ENCODE peak calls at places on chromosomes 4 and X, in four cellular contexts. D, O, G and V are unnamed samples.

GRCh38 chr4:98921292-98921691 is 7.6 kb downstream of the EIF4E start:
- DNase-seq in G (no peak), O (no peak), D (no peak), V (no peak)

GRCh38 chr4:80005863-80006262 is 67.2 kb downstream of the ANTXR2 start:
- DNase-seq in G (no peak), O (no peak), D (no peak), V (no peak)

GRCh38 chr4:23584024-23584423 is 305.8 kb downstream of the PPARGC1A start:
- DNase-seq in O (no peak), G (no peak), D (no peak), V (no peak)

GRCh38 chr4:54276633-54277426 is 47.7 kb downstream of the PDGFRA start:
- DNase-seq in G (peak; percentile 28), D (no peak), O (no peak), V (no peak)

GRCh38 chrX:4151798-4152197 is 438.3 kb upstream of the PRKX start:
- DNase-seq in D (no peak), G (no peak), O (no peak), V (no peak)

GRCh38 chr4:100823066-100823992 is 305.5 kb upstream of the EMCN start:
- DNase-seq in D (no peak), G (no peak), O (no peak), V (no peak)

GRCh38 chr4:105472871-105473339 is 957 bp downstream of the PPA2 start:
- DNase-seq in O (no peak), D (no peak), G (no peak), V (no peak)

GRCh38 chrX:2928127-2928582 is 984 bp downstream of the ARSD start:
- DNase-seq in D (peak; percentile 18), O (peak; percentile 15), G (peak; percentile 66), V (peak; percentile 54)

GRCh38 chrX:151713859-151714258 is 2.0 kb upstream of the FATE1 start:
- DNase-seq in G (no peak), O (peak; percentile 15), D (no peak), V (peak; percentile 62)

GRCh38 chr4:125702406-125702805 is 387.7 kb downstream of the FAT4 start:
- DNase-seq in O (no peak), G (no peak), D (no peak), V (no peak)

GRCh38 chr4:149409186-149410056 is 406.2 kb downstream of the IQCM start:
- DNase-seq in O (no peak), G (peak; percentile 80), D (peak; percentile 26), V (no peak)

GRCh38 chrX:455199-455598 is 68.5 kb upstream of the PPP2R3B start:
- DNase-seq in D (no peak), O (no peak), G (no peak), V (no peak)

GRCh38 chr4:8737075-8737474 is 134.6 kb downstream of the HMX1 start:
- DNase-seq in O (no peak), G (no peak), D (no peak), V (no peak)

GRCh38 chrX:18227458-18227857 is 6.8 kb upstream of the BEND2 start:
- DNase-seq in O (no peak), G (no peak), D (no peak), V (no peak)

GRCh38 chr4:111037591-111037990 is 414.7 kb upstream of the PITX2 start:
- DNase-seq in O (no peak), D (no peak), G (no peak), V (no peak)

GRCh38 chr4:126986828-126987227 is 645.9 kb upstream of the INTU start:
- DNase-seq in D (peak; percentile 2), O (no peak), G (no peak), V (no peak)

GRCh38 chr4:8643441-8643840 is 50.9 kb downstream of the CPZ start:
- DNase-seq in D (no peak), G (no peak), O (no peak), V (no peak)

GRCh38 chr4:33226133-33226532 is 2506.0 kb downstream of the PCDH7 start:
- DNase-seq in O (no peak), G (no peak), D (no peak), V (no peak)

GRCh38 chr4:149825336-149825735 is 9.7 kb upstream of the IQCM start:
- DNase-seq in G (no peak), D (no peak), O (no peak), V (no peak)

GRCh38 chrX:45778621-45779020 is 577.9 kb upstream of the DIPK2B start:
- DNase-seq in O (no peak), D (no peak), G (no peak), V (no peak)

GRCh38 chrX:3728454-3728853 is 15.0 kb upstream of the PRKX start:
- DNase-seq in D (no peak), G (no peak), O (no peak), V (peak; percentile 23)

GRCh38 chr4:8162625-8163024 is 4.0 kb upstream of the ABLIM2 start:
- DNase-seq in D (no peak), G (no peak), O (no peak), V (no peak)

GRCh38 chrX:45747905-45748304 is 547.2 kb upstream of the DIPK2B start:
- DNase-seq in D (no peak), O (no peak), G (no peak), V (no peak)

GRCh38 chr4:41538017-41538733 is at the start of gene LIMCH1:
- DNase-seq in D (no peak), O (no peak), G (peak; percentile 89), V (peak; percentile 30)

GRCh38 chr4:85734446-85734845 is 259.5 kb downstream of the ARHGAP24 start:
- DNase-seq in D (no peak), G (no peak), O (peak; percentile 14), V (peak; percentile 23)

DNA sequence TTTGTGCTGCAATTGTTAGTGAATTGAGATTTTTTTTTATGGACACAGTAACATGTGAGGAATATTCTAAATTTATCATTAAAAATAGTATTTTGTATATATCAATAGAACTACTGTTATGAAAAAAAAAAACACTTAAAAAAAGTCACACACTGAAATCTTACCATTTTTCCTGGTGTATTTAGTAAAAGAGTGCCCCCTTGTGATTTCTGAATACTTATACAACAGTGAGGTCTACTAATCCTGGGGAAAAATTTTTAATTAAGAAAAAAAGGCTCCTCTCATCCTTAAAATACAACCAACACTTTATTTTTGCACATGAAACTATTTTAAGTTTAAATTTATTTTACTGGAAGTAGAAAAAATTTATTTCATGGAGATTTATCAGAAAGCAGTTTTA is 56.4 kb upstream of the SPOCK3 start:
- DNase-seq in O (no peak), D (peak; percentile 16), G (no peak), V (no peak)
- TF ChIP-seq CTCF in O (peak; percentile 42), D (peak; percentile 31), G (peak; percentile 29), V (no peak)

GRCh38 chr4:122259849-122260248 is 107.7 kb downstream of the BLTP1 start:
- DNase-seq in D (no peak), O (no peak), G (no peak), V (no peak)
- H3K36me3 ChIP-seq in D (peaks cover 1% of the 10 kb centered on the region), O (no peaks in the 10 kb centered on the region), G (peaks cover 63% of the 10 kb centered on the region), V (no peaks in the 10 kb centered on the region)

DNA sequence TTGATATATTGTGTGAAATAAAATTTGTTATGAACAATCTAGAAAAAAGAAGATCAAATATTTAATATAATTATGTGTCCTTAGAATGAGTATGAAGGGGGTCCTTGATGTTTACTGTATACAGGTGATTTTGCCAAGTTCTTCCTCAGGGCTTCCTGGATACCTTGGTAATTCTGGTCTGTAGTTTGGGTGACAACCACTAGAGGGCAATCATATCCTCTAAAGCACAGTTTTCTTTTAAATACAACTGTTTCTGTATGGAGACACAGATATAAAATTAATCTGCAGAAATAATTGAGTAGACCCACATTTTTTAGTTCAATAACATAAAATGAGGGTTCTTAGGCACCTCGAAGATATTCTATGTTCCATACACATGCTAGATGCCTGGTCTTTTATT is 157.7 kb downstream of the SPANXN1 start:
- DNase-seq in G (no peak), O (no peak), D (no peak), V (peak; percentile 40)
- TF ChIP-seq CTCF in G (peak; percentile 50), O (peak; percentile 51), D (peak; percentile 66), V (peak; percentile 40)

GRCh38 chr4:57023104-57023503 is 44.4 kb downstream of the POLR2B start:
- DNase-seq in O (no peak), D (no peak), G (no peak), V (no peak)
- H3K36me3 ChIP-seq in O (peaks cover 91% of the 10 kb centered on the region), D (peaks cover 2% of the 10 kb centered on the region), G (peaks cover 58% of the 10 kb centered on the region), V (no peaks in the 10 kb centered on the region)

DNA sequence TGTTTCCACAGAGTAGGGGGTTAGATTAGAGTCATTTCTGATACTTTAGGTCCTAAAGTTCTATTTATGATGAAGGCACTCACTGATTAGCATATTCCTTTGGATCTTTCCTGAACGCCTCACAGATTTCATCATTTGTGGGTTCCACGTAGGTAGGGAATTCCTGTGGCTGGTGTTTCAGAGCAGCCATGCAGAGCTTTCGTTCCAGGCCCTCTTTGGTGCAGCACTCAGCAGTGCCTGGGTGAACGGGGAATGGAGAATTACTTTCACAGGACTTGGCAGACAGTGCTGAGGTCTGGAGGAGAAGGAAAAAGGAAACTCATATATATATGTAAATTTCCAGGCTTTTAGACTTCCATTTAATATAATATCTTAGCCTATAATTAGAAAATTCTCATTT is 18.5 kb downstream of the GC start:
- DNase-seq in D (peak; percentile 78), G (no peak), O (no peak), V (no peak)
- TF ChIP-seq CTCF in D (no peak), G (no peak), O (no peak), V (no peak)

GRCh38 chr4:6303943-6304342 is 34.3 kb downstream of the WFS1 start:
- DNase-seq in G (no peak), D (no peak), O (no peak), V (no peak)
- H3K36me3 ChIP-seq in G (peaks cover 51% of the 10 kb centered on the region), D (no peaks in the 10 kb centered on the region), O (peaks cover 29% of the 10 kb centered on the region), V (no peaks in the 10 kb centered on the region)

GRCh38 chr4:76250962-76251361 is 559 bp upstream of the FAM47E start:
- DNase-seq in O (no peak), D (no peak), G (no peak), V (no peak)

GRCh38 chr4:76256032-76256431 is 4.5 kb downstream of the FAM47E start:
- DNase-seq in G (no peak), O (no peak), D (no peak), V (no peak)

GRCh38 chr4:76253511-76253910 is 2.0 kb downstream of the FAM47E start:
- DNase-seq in D (no peak), G (no peak), O (no peak), V (no peak)

GRCh38 chr4:76252271-76252653 is 741 bp downstream of the FAM47E start:
- DNase-seq in G (no peak), D (no peak), O (no peak), V (no peak)

GRCh38 chr4:76251448-76252270 is at the start of gene FAM47E:
- DNase-seq in O (peak; percentile 80), G (peak; percentile 87), D (peak; percentile 42), V (peak; percentile 90)
- TF ChIP-seq CTCF in O (peak; percentile 41), G (peak; percentile 59), D (peak; percentile 1), V (peak; percentile 10)

DNA sequence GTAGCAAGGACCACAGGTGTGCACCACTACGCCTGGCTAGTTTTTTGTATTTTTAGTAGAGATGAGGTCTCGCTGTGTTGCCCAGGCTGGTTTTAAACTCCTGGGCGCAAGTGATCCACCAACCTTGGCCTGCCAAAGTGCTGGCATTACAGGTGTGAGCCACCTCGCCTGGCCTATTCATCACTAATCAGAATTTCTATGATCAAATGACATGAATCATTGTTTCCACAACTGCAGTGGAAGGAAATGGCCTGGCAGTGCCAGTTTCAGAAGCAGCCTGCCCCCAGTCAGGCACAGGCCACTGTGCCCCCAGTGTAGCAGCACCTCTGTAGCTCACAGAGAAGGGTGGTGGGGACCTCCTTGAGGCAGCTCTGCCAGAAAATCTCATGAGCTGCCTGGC is 66.0 kb upstream of the MSANTD1 start:
- DNase-seq in D (no peak), G (no peak), O (no peak), V (no peak)
- H3K36me3 ChIP-seq in D (no peaks in the 10 kb centered on the region), G (peaks cover 86% of the 10 kb centered on the region), O (peaks cover 15% of the 10 kb centered on the region), V (no peaks in the 10 kb centered on the region)

GRCh38 chr4:151489462-151490203 is 80.7 kb downstream of the FHIP1A start:
- DNase-seq in O (peak; percentile 61), G (no peak), D (no peak), V (no peak)
- TF ChIP-seq CTCF in O (peak; percentile 61), G (no peak), D (no peak), V (no peak)